ENCODE peak calls at places on chromosomes 11 and 22, in ten cellular contexts. Y is lower lobe of right lung, T is mesenchymal stem cell, R is heart right ventricle, K is left lung, B is HCT116, A is lung, P is heart left ventricle, D is A673, M is neuronal stem cell. I is an unnamed sample.

GRCh38 chr11:104799251-104799650 is 99.0 kb downstream of the CASP12 start:
- DNase-seq in P (no peak), B (no peak), R (no peak), M (no peak), A (no peak), K (no peak), T (no peak), Y (no peak), D (no peak), I (no peak)

GRCh38 chr11:73384871-73385692 is 8.9 kb downstream of the RELT start:
- DNase-seq in B (no peak), Y (peak; percentile 90), T (peak; percentile 65), P (peak; percentile 80), R (peak; percentile 73), A (peak; percentile 74), D (no peak), M (no peak), K (peak; percentile 95), I (no peak)

GRCh38 chr11:37449146-37449545 is 851.1 kb upstream of the RAG2 start:
- DNase-seq in M (peak; percentile 14), B (no peak), Y (no peak), D (peak; percentile 94), P (no peak), R (no peak), K (no peak), A (no peak), T (peak; percentile 51), I (no peak)

GRCh38 chr11:11667056-11667455 is 45.3 kb upstream of the GALNT18 start:
- DNase-seq in R (no peak), B (no peak), D (no peak), K (no peak), A (no peak), T (no peak), M (no peak), P (no peak), Y (no peak), I (no peak)

GRCh38 chr11:118206612-118207031 is 18.2 kb downstream of the JAML start:
- DNase-seq in A (no peak), K (no peak), P (peak; percentile 17), M (no peak), D (no peak), T (peak; percentile 3), Y (peak; percentile 49), B (no peak), R (no peak), I (no peak)

GRCh38 chr11:134333951-134334350 is 2.2 kb downstream of the GLB1L2 start:
- DNase-seq in Y (no peak), T (no peak), A (peak; percentile 27), B (no peak), D (no peak), P (no peak), M (no peak), K (no peak), R (no peak), I (no peak)

GRCh38 chr11:69836401-69836800 is 17.2 kb upstream of the FGF3 start:
- DNase-seq in K (no peak), B (no peak), R (no peak), T (no peak), D (no peak), Y (no peak), P (no peak), M (no peak), A (no peak), I (peak; percentile 26)

GRCh38 chr11:1618231-1618630 is 3.7 kb downstream of the KRTAP5-4 start:
- DNase-seq in M (no peak), R (no peak), D (no peak), A (no peak), B (no peak), P (no peak), T (no peak), Y (no peak), K (no peak), I (no peak)

GRCh38 chr22:29152381-29153138 is 53.1 kb upstream of the EMID1 start:
- DNase-seq in Y (no peak), M (no peak), K (no peak), R (peak; percentile 34), A (peak; percentile 63), T (peak; percentile 11), D (peak; percentile 85), P (no peak), B (no peak), I (no peak)

GRCh38 chr11:117953029-117953671 is 23.9 kb upstream of the TMPRSS13 start:
- DNase-seq in Y (no peak), P (no peak), A (peak; percentile 15), B (no peak), D (no peak), K (no peak), R (no peak), T (no peak), M (no peak), I (no peak)

GRCh38 chr11:88813233-88813915 is 252.4 kb downstream of the GRM5 start:
- DNase-seq in A (no peak), D (no peak), P (no peak), R (no peak), B (no peak), Y (no peak), M (no peak), T (no peak), K (no peak), I (no peak)

DNA sequence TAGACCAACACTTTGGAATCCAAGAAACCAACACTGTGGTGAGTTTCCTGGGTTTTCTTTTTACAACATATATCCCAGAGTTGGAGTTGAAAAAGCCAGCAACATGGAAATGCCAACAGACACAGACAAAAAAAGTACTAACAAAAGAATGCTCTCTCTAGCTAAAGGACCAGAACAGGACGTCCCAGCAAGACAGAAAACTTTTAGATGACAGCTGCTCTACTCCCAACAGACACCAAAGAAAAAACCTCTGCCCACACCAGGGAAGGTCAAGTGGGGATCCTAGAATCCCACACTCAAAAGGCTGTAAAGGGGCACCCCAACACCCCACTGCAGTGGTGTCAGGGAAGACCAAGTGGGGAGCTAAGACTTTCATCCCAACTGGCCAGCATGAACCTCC is 23.3 kb downstream of the RRAS2 start:
- DNase-seq in T (no peak), R (no peak), Y (no peak), K (no peak), B (no peak), M (no peak), A (no peak), D (no peak), P (no peak), I (no peak)
- H3K4me1 ChIP-seq in T (peaks cover 10% of the 10 kb centered on the region), R (peaks cover 7% of the 10 kb centered on the region), Y (no peaks in the 10 kb centered on the region), K (no peaks in the 10 kb centered on the region), B (peaks cover 21% of the 10 kb centered on the region), M (peaks cover 3% of the 10 kb centered on the region), A (no peaks in the 10 kb centered on the region), D (no peaks in the 10 kb centered on the region), P (no peaks in the 10 kb centered on the region), I (no peaks in the 10 kb centered on the region)

DNA sequence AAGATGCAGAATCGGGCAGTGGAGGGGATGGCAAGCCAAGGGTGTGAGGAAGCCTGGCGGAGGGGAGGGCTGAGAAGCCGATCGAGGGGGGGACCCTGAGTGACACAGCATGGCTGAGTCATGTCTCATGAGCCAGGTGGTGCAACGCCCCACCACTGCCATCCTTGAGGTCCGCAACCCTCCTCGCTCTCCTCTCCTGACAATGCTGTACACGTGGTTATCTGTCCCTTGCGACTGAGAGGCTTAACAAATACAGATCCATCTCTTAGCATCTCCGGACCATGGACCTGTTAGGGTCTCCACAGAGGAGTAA is 14.2 kb downstream of the SLC22A12 start:
- DNase-seq in T (no peak), D (no peak), A (no peak), P (no peak), Y (no peak), R (no peak), B (no peak), K (no peak), M (no peak), I (no peak)
- H3K4me3 ChIP-seq in T (no peak overlapping the region), D (no peak overlapping the region), A (no peak overlapping the region), P (no peak overlapping the region), Y (no peak overlapping the region), R (no peak overlapping the region), B (no peak overlapping the region), K (no peak overlapping the region), M (no peak overlapping the region), I (no peak overlapping the region)

DNA sequence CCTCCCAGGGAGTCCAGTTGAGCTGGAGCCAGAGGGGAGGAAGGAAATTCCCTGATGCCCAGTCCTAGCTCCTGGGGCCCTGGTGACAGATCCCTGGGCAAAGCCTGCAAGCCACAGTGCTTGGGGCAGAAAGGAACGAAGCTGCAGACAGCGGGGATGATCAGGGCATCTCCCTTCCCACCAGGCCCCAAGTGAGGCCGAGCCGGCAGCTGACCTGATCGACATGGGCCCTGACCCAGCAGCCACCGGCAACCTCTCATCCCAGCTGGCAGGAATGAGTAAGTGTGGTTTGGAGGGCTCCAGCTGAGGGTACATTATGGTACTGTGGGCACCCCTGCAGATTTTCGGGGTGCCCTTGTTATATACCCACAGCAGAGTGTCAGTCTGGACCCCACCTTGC is 33.5 kb downstream of the TOM1 start:
- DNase-seq in R (no peak), B (no peak), T (no peak), D (no peak), P (no peak), K (peak; percentile 57), A (no peak), M (no peak), Y (no peak), I (no peak)
- H3K36me3 ChIP-seq in R (peaks cover 4% of the 10 kb centered on the region), B (no peaks in the 10 kb centered on the region), T (peaks cover 93% of the 10 kb centered on the region), D (peaks cover 5% of the 10 kb centered on the region), P (peaks cover 84% of the 10 kb centered on the region), K (peaks cover 90% of the 10 kb centered on the region), A (peaks cover 62% of the 10 kb centered on the region), M (peaks cover 31% of the 10 kb centered on the region), Y (peaks cover 94% of the 10 kb centered on the region), I (peaks cover 2% of the 10 kb centered on the region)

GRCh38 chr22:21832291-21833290 is 34.9 kb downstream of the MAPK1 start:
- DNase-seq in B (no peak), K (no peak), Y (no peak), M (no peak), D (no peak), T (no peak), A (no peak), R (no peak), P (no peak), I (no peak)

GRCh38 chr22:21835378-21835777 is 32.1 kb downstream of the MAPK1 start:
- DNase-seq in K (no peak), A (no peak), D (no peak), T (no peak), M (no peak), Y (no peak), B (no peak), P (no peak), R (no peak), I (no peak)

GRCh38 chr22:21837184-21837979 is 30.1 kb downstream of the MAPK1 start:
- DNase-seq in P (peak; percentile 42), K (no peak), R (no peak), T (peak; percentile 90), A (no peak), Y (no peak), M (peak; percentile 17), D (peak; percentile 62), B (peak; percentile 39), I (peak; percentile 33)

GRCh38 chr22:21839765-21840140 is 27.7 kb downstream of the MAPK1 start:
- DNase-seq in K (no peak), Y (no peak), P (no peak), D (no peak), T (no peak), R (no peak), A (no peak), B (no peak), M (no peak), I (no peak)

DNA sequence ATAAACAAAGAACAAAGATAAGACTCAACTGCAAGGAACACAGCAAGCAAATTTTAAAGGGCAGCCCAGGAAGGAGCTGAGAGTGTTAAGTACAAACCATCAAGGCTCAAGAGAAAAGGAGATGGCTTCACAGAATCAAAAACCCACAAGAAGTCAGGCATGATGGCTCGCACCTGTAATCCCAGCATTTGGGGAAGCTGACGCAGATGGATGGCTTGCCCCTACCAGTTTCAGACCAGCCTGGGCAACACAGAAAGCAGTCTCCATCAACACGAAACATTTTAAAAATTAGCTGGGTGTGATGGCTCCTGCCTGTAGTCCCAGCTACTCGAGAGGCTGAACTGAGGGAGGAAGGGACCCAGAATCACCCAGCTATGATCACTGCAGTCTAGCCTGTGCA is 32.6 kb downstream of the MAPK1 start:
- DNase-seq in R (no peak), Y (no peak), B (no peak), D (no peak), T (no peak), M (no peak), K (no peak), A (no peak), P (no peak), I (no peak)
- H3K4me1 ChIP-seq in R (peaks cover 67% of the 10 kb centered on the region), Y (peaks cover 65% of the 10 kb centered on the region), B (peaks cover 36% of the 10 kb centered on the region), D (peaks cover 20% of the 10 kb centered on the region), T (peaks cover 20% of the 10 kb centered on the region), M (peaks cover 14% of the 10 kb centered on the region), K (peaks cover 21% of the 10 kb centered on the region), A (peaks cover 15% of the 10 kb centered on the region), P (peaks cover 39% of the 10 kb centered on the region), I (peaks cover 19% of the 10 kb centered on the region)

I was measured in Caco-2.